ENCODE peak calls at places on chromosomes 1 and 21, in ten cellular contexts. One of them, this sample, is unnamed.

GRCh38 chr1:51776408-51776807 is 102.1 kb downstream of the NRDC start:
- DNase-seq in activated CD8-positive, alpha-beta T cell treated with anti-CD3 and anti-CD28 coated beads for 36 hours: no peak
- DNase-seq in ascending aorta: no peak
- DNase-seq in fibroblast of mammary gland: no peak
- DNase-seq in stomach: no peak
- DNase-seq in HFF-Myc: no peak
- DNase-seq in GM20000: peak
- DNase-seq in fibroblast of lung: no peak
- DNase-seq in right lobe of liver: no peak
- DNase-seq in RWPE1: no peak
- DNase-seq in this sample: no peak

GRCh38 chr1:2392071-2392442 is 416 bp downstream of the RER1 start:
- DNase-seq in GM20000: no peak
- DNase-seq in fibroblast of mammary gland: no peak
- DNase-seq in fibroblast of lung: no peak
- DNase-seq in HFF-Myc: no peak
- DNase-seq in ascending aorta: no peak
- DNase-seq in stomach: no peak
- DNase-seq in right lobe of liver: no peak
- DNase-seq in activated CD8-positive, alpha-beta T cell treated with anti-CD3 and anti-CD28 coated beads for 36 hours: no peak
- DNase-seq in RWPE1: no peak
- DNase-seq in this sample: no peak

GRCh38 chr1:64686828-64687724 is 57.8 kb upstream of the RAVER2 start:
- DNase-seq in stomach: peak
- DNase-seq in ascending aorta: no peak
- DNase-seq in fibroblast of mammary gland: peak
- DNase-seq in fibroblast of lung: peak
- DNase-seq in GM20000: peak
- DNase-seq in activated CD8-positive, alpha-beta T cell treated with anti-CD3 and anti-CD28 coated beads for 36 hours: peak
- DNase-seq in RWPE1: peak
- DNase-seq in right lobe of liver: no peak
- DNase-seq in HFF-Myc: no peak
- DNase-seq in this sample: no peak

GRCh38 chr1:21261551-21262281 is 28.5 kb downstream of the ECE1 start:
- DNase-seq in activated CD8-positive, alpha-beta T cell treated with anti-CD3 and anti-CD28 coated beads for 36 hours: peak
- DNase-seq in GM20000: no peak
- DNase-seq in RWPE1: peak
- DNase-seq in fibroblast of mammary gland: peak
- DNase-seq in ascending aorta: peak
- DNase-seq in right lobe of liver: no peak
- DNase-seq in fibroblast of lung: peak
- DNase-seq in stomach: peak
- DNase-seq in HFF-Myc: peak
- DNase-seq in this sample: no peak

GRCh38 chr1:8412183-8412831 is 94.4 kb downstream of the SLC45A1 start:
- DNase-seq in right lobe of liver: no peak
- DNase-seq in fibroblast of mammary gland: peak
- DNase-seq in HFF-Myc: peak
- DNase-seq in ascending aorta: no peak
- DNase-seq in RWPE1: no peak
- DNase-seq in fibroblast of lung: peak
- DNase-seq in stomach: no peak
- DNase-seq in GM20000: no peak
- DNase-seq in activated CD8-positive, alpha-beta T cell treated with anti-CD3 and anti-CD28 coated beads for 36 hours: no peak
- DNase-seq in this sample: no peak

GRCh38 chr1:181263444-181263843 is 174.9 kb downstream of the IER5 start:
- DNase-seq in right lobe of liver: no peak
- DNase-seq in HFF-Myc: no peak
- DNase-seq in RWPE1: no peak
- DNase-seq in fibroblast of mammary gland: no peak
- DNase-seq in fibroblast of lung: no peak
- DNase-seq in stomach: no peak
- DNase-seq in ascending aorta: no peak
- DNase-seq in activated CD8-positive, alpha-beta T cell treated with anti-CD3 and anti-CD28 coated beads for 36 hours: no peak
- DNase-seq in GM20000: no peak
- DNase-seq in this sample: no peak

GRCh38 chr1:40032240-40032891 is 8.2 kb upstream of the CAP1 start:
- DNase-seq in activated CD8-positive, alpha-beta T cell treated with anti-CD3 and anti-CD28 coated beads for 36 hours: peak
- DNase-seq in right lobe of liver: peak
- DNase-seq in ascending aorta: no peak
- DNase-seq in GM20000: peak
- DNase-seq in stomach: peak
- DNase-seq in RWPE1: peak
- DNase-seq in fibroblast of mammary gland: peak
- DNase-seq in HFF-Myc: peak
- DNase-seq in fibroblast of lung: peak
- DNase-seq in this sample: no peak

GRCh38 chr1:214418380-214418779 is 133.0 kb downstream of the PTPN14 start:
- DNase-seq in HFF-Myc: no peak
- DNase-seq in activated CD8-positive, alpha-beta T cell treated with anti-CD3 and anti-CD28 coated beads for 36 hours: no peak
- DNase-seq in stomach: no peak
- DNase-seq in RWPE1: no peak
- DNase-seq in ascending aorta: no peak
- DNase-seq in fibroblast of lung: peak
- DNase-seq in right lobe of liver: no peak
- DNase-seq in fibroblast of mammary gland: peak
- DNase-seq in GM20000: no peak
- DNase-seq in this sample: no peak

GRCh38 chr1:172682812-172683211 is 23.9 kb downstream of the FASLG start:
- DNase-seq in fibroblast of lung: no peak
- DNase-seq in activated CD8-positive, alpha-beta T cell treated with anti-CD3 and anti-CD28 coated beads for 36 hours: no peak
- DNase-seq in fibroblast of mammary gland: no peak
- DNase-seq in GM20000: no peak
- DNase-seq in HFF-Myc: no peak
- DNase-seq in stomach: no peak
- DNase-seq in ascending aorta: no peak
- DNase-seq in RWPE1: no peak
- DNase-seq in right lobe of liver: no peak
- DNase-seq in this sample: no peak

GRCh38 chr1:228059536-228060457 is 22.7 kb upstream of the ARF1 start:
- DNase-seq in right lobe of liver: peak
- DNase-seq in ascending aorta: no peak
- DNase-seq in fibroblast of mammary gland: peak
- DNase-seq in stomach: peak
- DNase-seq in activated CD8-positive, alpha-beta T cell treated with anti-CD3 and anti-CD28 coated beads for 36 hours: peak
- DNase-seq in GM20000: peak
- DNase-seq in RWPE1: peak
- DNase-seq in HFF-Myc: no peak
- DNase-seq in fibroblast of lung: peak
- DNase-seq in this sample: peak

GRCh38 chr1:235642943-235643371 is 6.6 kb downstream of the GNG4 start:
- DNase-seq in fibroblast of mammary gland: no peak
- DNase-seq in fibroblast of lung: no peak
- DNase-seq in stomach: no peak
- DNase-seq in activated CD8-positive, alpha-beta T cell treated with anti-CD3 and anti-CD28 coated beads for 36 hours: peak
- DNase-seq in GM20000: no peak
- DNase-seq in HFF-Myc: no peak
- DNase-seq in ascending aorta: no peak
- DNase-seq in RWPE1: no peak
- DNase-seq in right lobe of liver: no peak
- DNase-seq in this sample: peak

GRCh38 chr1:221840511-221841243 is 98.8 kb upstream of the DUSP10 start:
- DNase-seq in fibroblast of mammary gland: peak
- DNase-seq in HFF-Myc: no peak
- DNase-seq in fibroblast of lung: no peak
- DNase-seq in ascending aorta: no peak
- DNase-seq in stomach: no peak
- DNase-seq in right lobe of liver: no peak
- DNase-seq in GM20000: no peak
- DNase-seq in RWPE1: no peak
- DNase-seq in activated CD8-positive, alpha-beta T cell treated with anti-CD3 and anti-CD28 coated beads for 36 hours: no peak
- DNase-seq in this sample: no peak

GRCh38 chr1:97137862-97138514 is 416.4 kb downstream of the PTBP2 start:
- DNase-seq in RWPE1: peak
- DNase-seq in HFF-Myc: peak
- DNase-seq in fibroblast of lung: peak
- DNase-seq in GM20000: peak
- DNase-seq in right lobe of liver: no peak
- DNase-seq in stomach: no peak
- DNase-seq in fibroblast of mammary gland: peak
- DNase-seq in activated CD8-positive, alpha-beta T cell treated with anti-CD3 and anti-CD28 coated beads for 36 hours: peak
- DNase-seq in ascending aorta: no peak
- DNase-seq in this sample: no peak

DNA sequence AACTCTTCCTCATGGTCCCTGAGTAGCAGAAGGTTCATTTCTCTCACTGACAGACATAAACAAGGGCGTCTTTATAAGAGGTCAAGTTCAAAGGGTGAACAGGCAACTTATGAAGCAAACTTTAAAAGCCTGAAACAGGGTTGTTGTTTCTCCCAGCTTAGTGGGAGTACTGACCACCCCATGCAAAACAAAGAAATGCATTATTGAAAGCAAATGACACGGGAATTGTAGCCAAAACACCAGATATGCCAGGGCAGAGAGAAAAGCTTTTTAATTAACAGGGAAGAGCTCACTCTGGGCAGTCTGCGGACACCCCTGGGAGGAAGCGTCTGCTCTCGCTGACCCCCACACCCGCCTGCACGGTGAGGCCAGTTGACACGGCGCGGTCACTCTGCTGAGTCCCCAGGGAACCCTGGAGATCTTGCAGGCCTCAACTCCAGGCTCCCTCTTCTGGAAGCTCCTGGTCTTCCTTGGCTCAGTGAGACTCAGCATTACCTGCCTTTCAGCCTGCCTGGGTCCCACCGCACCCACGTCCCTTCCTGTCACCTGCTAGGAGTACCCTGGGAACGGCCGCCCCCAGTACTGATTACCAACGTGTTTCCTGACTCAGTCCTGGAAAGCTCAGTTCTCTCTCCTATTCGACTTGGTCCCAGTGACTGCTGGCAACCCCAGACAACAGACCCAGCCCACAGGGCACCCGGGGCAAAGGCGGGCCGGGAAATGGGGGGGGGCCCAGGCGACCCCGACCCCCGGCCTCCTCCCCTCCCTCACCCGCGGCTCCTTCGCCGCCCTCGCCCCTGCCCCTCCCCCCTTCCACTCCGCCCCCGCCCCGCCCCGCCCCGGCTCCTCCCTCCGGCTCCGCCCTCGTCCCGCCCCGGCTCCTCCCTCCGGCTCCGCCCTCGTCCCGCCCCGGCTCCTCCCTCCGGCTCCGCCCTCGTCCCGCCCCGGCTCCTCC is 972 bp downstream of the CFAP410 start:
- DNase-seq in right lobe of liver: peak
- DNase-seq in RWPE1: peak
- DNase-seq in ascending aorta: no peak
- DNase-seq in GM20000: peak
- DNase-seq in fibroblast of mammary gland: peak
- DNase-seq in fibroblast of lung: peak
- DNase-seq in stomach: peak
- DNase-seq in HFF-Myc: peak
- DNase-seq in activated CD8-positive, alpha-beta T cell treated with anti-CD3 and anti-CD28 coated beads for 36 hours: peak
- DNase-seq in this sample: peak
- TF ChIP-seq CTCF in right lobe of liver: peak
- TF ChIP-seq CTCF in RWPE1: no peak
- TF ChIP-seq CTCF in ascending aorta: peak
- TF ChIP-seq CTCF in GM20000: no peak
- TF ChIP-seq CTCF in fibroblast of mammary gland: peak
- TF ChIP-seq CTCF in fibroblast of lung: peak
- TF ChIP-seq CTCF in stomach: peak
- TF ChIP-seq CTCF in HFF-Myc: no peak
- TF ChIP-seq CTCF in activated CD8-positive, alpha-beta T cell treated with anti-CD3 and anti-CD28 coated beads for 36 hours: no peak
- TF ChIP-seq CTCF in this sample: peak

GRCh38 chr1:202706851-202707250 is 3.4 kb downstream of the SYT2 start:
- DNase-seq in fibroblast of mammary gland: no peak
- DNase-seq in right lobe of liver: no peak
- DNase-seq in HFF-Myc: no peak
- DNase-seq in ascending aorta: no peak
- DNase-seq in fibroblast of lung: no peak
- DNase-seq in activated CD8-positive, alpha-beta T cell treated with anti-CD3 and anti-CD28 coated beads for 36 hours: no peak
- DNase-seq in RWPE1: no peak
- DNase-seq in stomach: no peak
- DNase-seq in GM20000: no peak
- DNase-seq in this sample: no peak
- TF ChIP-seq CTCF in fibroblast of mammary gland: no peak
- TF ChIP-seq CTCF in right lobe of liver: no peak
- TF ChIP-seq CTCF in HFF-Myc: no peak
- TF ChIP-seq CTCF in ascending aorta: no peak
- TF ChIP-seq CTCF in fibroblast of lung: no peak
- TF ChIP-seq CTCF in activated CD8-positive, alpha-beta T cell treated with anti-CD3 and anti-CD28 coated beads for 36 hours: no peak
- TF ChIP-seq CTCF in RWPE1: no peak
- TF ChIP-seq CTCF in stomach: no peak
- TF ChIP-seq CTCF in GM20000: no peak
- TF ChIP-seq CTCF in this sample: no peak

GRCh38 chr1:229552732-229553131 is 5.8 kb downstream of the ABCB10 start:
- DNase-seq in fibroblast of lung: no peak
- DNase-seq in right lobe of liver: no peak
- DNase-seq in ascending aorta: no peak
- DNase-seq in activated CD8-positive, alpha-beta T cell treated with anti-CD3 and anti-CD28 coated beads for 36 hours: no peak
- DNase-seq in HFF-Myc: no peak
- DNase-seq in RWPE1: no peak
- DNase-seq in GM20000: no peak
- DNase-seq in stomach: no peak
- DNase-seq in fibroblast of mammary gland: no peak
- DNase-seq in this sample: no peak

GRCh38 chr1:229556551-229556950 is 2.0 kb downstream of the ABCB10 start:
- DNase-seq in HFF-Myc: no peak
- DNase-seq in RWPE1: no peak
- DNase-seq in GM20000: no peak
- DNase-seq in activated CD8-positive, alpha-beta T cell treated with anti-CD3 and anti-CD28 coated beads for 36 hours: peak
- DNase-seq in ascending aorta: no peak
- DNase-seq in fibroblast of mammary gland: no peak
- DNase-seq in fibroblast of lung: no peak
- DNase-seq in right lobe of liver: no peak
- DNase-seq in stomach: no peak
- DNase-seq in this sample: no peak

GRCh38 chr1:229554886-229555621 is 3.5 kb downstream of the ABCB10 start:
- DNase-seq in RWPE1: no peak
- DNase-seq in fibroblast of mammary gland: no peak
- DNase-seq in fibroblast of lung: peak
- DNase-seq in HFF-Myc: no peak
- DNase-seq in right lobe of liver: no peak
- DNase-seq in GM20000: no peak
- DNase-seq in stomach: no peak
- DNase-seq in activated CD8-positive, alpha-beta T cell treated with anti-CD3 and anti-CD28 coated beads for 36 hours: no peak
- DNase-seq in ascending aorta: no peak
- DNase-seq in this sample: no peak

GRCh38 chr1:229553621-229554120 is 4.8 kb downstream of the ABCB10 start:
- DNase-seq in GM20000: no peak
- DNase-seq in RWPE1: no peak
- DNase-seq in fibroblast of mammary gland: peak
- DNase-seq in stomach: no peak
- DNase-seq in HFF-Myc: no peak
- DNase-seq in ascending aorta: no peak
- DNase-seq in right lobe of liver: no peak
- DNase-seq in fibroblast of lung: no peak
- DNase-seq in activated CD8-positive, alpha-beta T cell treated with anti-CD3 and anti-CD28 coated beads for 36 hours: no peak
- DNase-seq in this sample: no peak

GRCh38 chr1:229550812-229551567 is 7.5 kb downstream of the ABCB10 start:
- DNase-seq in activated CD8-positive, alpha-beta T cell treated with anti-CD3 and anti-CD28 coated beads for 36 hours: no peak
- DNase-seq in fibroblast of lung: no peak
- DNase-seq in ascending aorta: no peak
- DNase-seq in right lobe of liver: no peak
- DNase-seq in GM20000: no peak
- DNase-seq in stomach: no peak
- DNase-seq in RWPE1: no peak
- DNase-seq in HFF-Myc: no peak
- DNase-seq in fibroblast of mammary gland: no peak
- DNase-seq in this sample: no peak
- TF ChIP-seq CTCF in activated CD8-positive, alpha-beta T cell treated with anti-CD3 and anti-CD28 coated beads for 36 hours: no peak
- TF ChIP-seq CTCF in fibroblast of lung: no peak
- TF ChIP-seq CTCF in ascending aorta: no peak
- TF ChIP-seq CTCF in right lobe of liver: no peak
- TF ChIP-seq CTCF in GM20000: no peak
- TF ChIP-seq CTCF in stomach: no peak
- TF ChIP-seq CTCF in RWPE1: no peak
- TF ChIP-seq CTCF in HFF-Myc: no peak
- TF ChIP-seq CTCF in fibroblast of mammary gland: no peak
- TF ChIP-seq CTCF in this sample: no peak

GRCh38 chr21:44487831-44488230 is 32.5 kb downstream of the LRRC3 start:
- DNase-seq in activated CD8-positive, alpha-beta T cell treated with anti-CD3 and anti-CD28 coated beads for 36 hours: peak
- DNase-seq in GM20000: peak
- DNase-seq in RWPE1: no peak
- DNase-seq in fibroblast of mammary gland: peak
- DNase-seq in fibroblast of lung: peak
- DNase-seq in ascending aorta: no peak
- DNase-seq in HFF-Myc: no peak
- DNase-seq in right lobe of liver: no peak
- DNase-seq in stomach: no peak
- DNase-seq in this sample: no peak
- TF ChIP-seq CTCF in activated CD8-positive, alpha-beta T cell treated with anti-CD3 and anti-CD28 coated beads for 36 hours: peak
- TF ChIP-seq CTCF in GM20000: peak
- TF ChIP-seq CTCF in RWPE1: peak
- TF ChIP-seq CTCF in fibroblast of mammary gland: peak
- TF ChIP-seq CTCF in fibroblast of lung: peak
- TF ChIP-seq CTCF in ascending aorta: no peak
- TF ChIP-seq CTCF in HFF-Myc: peak
- TF ChIP-seq CTCF in right lobe of liver: peak
- TF ChIP-seq CTCF in stomach: no peak
- TF ChIP-seq CTCF in this sample: peak

This sample was measured in chondrocyte.